ENCODE peak calls at places on chromosomes 13 and 19, in five cellular contexts. G, J, Y, Q and D are unnamed samples.
A peak's percentile ranks its signal among the peaks of the same experiment; 100 is the strongest.

GRCh38 chr19:47228937-47229673 is 1.9 kb downstream of the BBC3 start:
- DNase-seq in G (no peak), J (peak; percentile 42), Y (no peak), Q (peak; percentile 50), D (no peak)

GRCh38 chr19:1133471-1133929 is 29.7 kb downstream of the GPX4 start:
- DNase-seq in G (no peak), J (no peak), Y (no peak), Q (no peak), D (no peak)

GRCh38 chr13:86681223-86681622 is 882.0 kb upstream of the SLITRK6 start:
- DNase-seq in G (no peak), J (no peak), Y (no peak), Q (no peak), D (no peak)

GRCh38 chr19:55322495-55322894 is 2.6 kb downstream of the TMEM150B start:
- DNase-seq in G (no peak), J (peak; percentile 59), Y (no peak), Q (no peak), D (no peak)

GRCh38 chr19:37977992-37978391 is 71.0 kb downstream of the SIPA1L3 start:
- DNase-seq in G (no peak), J (no peak), Y (no peak), Q (peak; percentile 61), D (no peak)

GRCh38 chr13:66612983-66613382 is 617.2 kb downstream of the PCDH9 start:
- DNase-seq in G (no peak), J (no peak), Y (no peak), Q (no peak), D (no peak)

GRCh38 chr13:84446972-84447700 is 564.9 kb upstream of the SLITRK1 start:
- DNase-seq in G (no peak), J (no peak), Y (no peak), Q (peak; percentile 43), D (no peak)

GRCh38 chr13:30020726-30021312 is 170.4 kb upstream of the UBL3 start:
- DNase-seq in G (no peak), J (no peak), Y (no peak), Q (no peak), D (no peak)

GRCh38 chr19:11356676-11357550 is 1.7 kb downstream of the PLPPR2 start:
- DNase-seq in G (no peak), J (no peak), Y (no peak), Q (no peak), D (no peak)

GRCh38 chr13:77779461-77780272 is 82.2 kb downstream of the SLAIN1 start:
- DNase-seq in G (no peak), J (peak; percentile 77), Y (peak; percentile 37), Q (peak; percentile 88), D (no peak)

GRCh38 chr13:79936368-79937136 is 404.4 kb downstream of the SPRY2 start:
- DNase-seq in G (peak; percentile 26), J (peak; percentile 55), Y (no peak), Q (peak; percentile 98), D (no peak)

GRCh38 chr19:1266116-1266817 is 2.9 kb upstream of the CIRBP start:
- DNase-seq in G (peak; percentile 93), J (peak; percentile 96), Y (peak; percentile 87), Q (peak; percentile 83), D (peak; percentile 92)

GRCh38 chr19:42693760-42694350 is 46.4 kb downstream of the PSG3 start:
- DNase-seq in G (no peak), J (no peak), Y (no peak), Q (peak; percentile 32), D (no peak)

GRCh38 chr19:1657632-1658445 is 5.4 kb upstream of the TCF3 start:
- DNase-seq in G (no peak), J (no peak), Y (no peak), Q (no peak), D (no peak)

GRCh38 chr19:11868188-11868587 is 19.4 kb upstream of the ZNF69 start:
- DNase-seq in G (no peak), J (no peak), Y (no peak), Q (peak; percentile 4), D (no peak)

GRCh38 chr19:7665076-7665475 is 3.8 kb upstream of the RETN start:
- DNase-seq in G (no peak), J (no peak), Y (no peak), Q (peak; percentile 84), D (no peak)

GRCh38 chr13:33379597-33379996 is 94.0 kb upstream of the STARD13 start:
- DNase-seq in G (no peak), J (no peak), Y (no peak), Q (no peak), D (no peak)

GRCh38 chr13:29594710-29595379 is 643 bp downstream of the SLC7A1 start:
- DNase-seq in G (peak; percentile 73), J (peak; percentile 77), Y (peak; percentile 75), Q (peak; percentile 54), D (no peak)

GRCh38 chr13:32976046-32976781 is 40.0 kb upstream of the KL start:
- DNase-seq in G (no peak), J (no peak), Y (no peak), Q (no peak), D (no peak)

GRCh38 chr13:77896536-77896935 is 22.1 kb downstream of the EDNRB start:
- DNase-seq in G (peak; percentile 35), J (no peak), Y (peak; percentile 24), Q (peak; percentile 87), D (no peak)

GRCh38 chr19:50357178-50358100 is 8.0 kb downstream of the NAPSA start:
- DNase-seq in G (peak; percentile 76), J (peak; percentile 62), Y (peak; percentile 85), Q (peak; percentile 46), D (no peak)
- H3K27ac ChIP-seq in G (peak overlapping the region; percentile 69), J (no peak overlapping the region), Y (peak overlapping the region; percentile 74), Q (no peak overlapping the region), D (peak overlapping the region; percentile 90)

GRCh38 chr13:112053167-112053743 is 13.7 kb upstream of the SOX1 start:
- DNase-seq in G (no peak), J (no peak), Y (no peak), Q (no peak), D (no peak)
- H3K27ac ChIP-seq in G (no peak overlapping the region), J (no peak overlapping the region), Y (no peak overlapping the region), Q (no peak overlapping the region), D (no peak overlapping the region)

DNA sequence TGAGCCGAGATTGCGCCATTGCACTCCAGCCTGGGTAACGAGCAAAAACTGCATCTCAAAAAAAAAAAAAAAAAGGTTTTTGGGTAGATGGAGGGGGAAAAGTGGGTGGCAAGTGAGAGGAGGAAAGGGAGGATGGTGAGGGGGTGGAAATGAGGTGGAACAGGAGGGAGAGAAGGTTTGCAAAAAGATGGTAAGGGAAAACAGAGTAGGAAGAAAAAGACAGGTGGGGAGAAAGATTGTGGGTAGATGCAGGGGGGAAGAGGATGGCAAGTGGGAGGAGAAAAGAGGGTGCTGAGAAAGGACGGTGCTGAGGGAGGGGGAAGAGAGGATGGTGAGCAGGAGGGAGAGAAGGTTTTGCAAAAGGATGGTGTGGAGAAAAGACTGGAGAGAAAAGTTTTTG is 57.8 kb upstream of the C1QTNF9B start:
- DNase-seq in G (no peak), J (no peak), Y (no peak), Q (no peak), D (no peak)
- H3K27ac ChIP-seq in G (no peak overlapping the region), J (no peak overlapping the region), Y (no peak overlapping the region), Q (no peak overlapping the region), D (no peak overlapping the region)

GRCh38 chr13:73741742-73742141 is 392.5 kb downstream of the KLF12 start:
- DNase-seq in G (no peak), J (no peak), Y (no peak), Q (no peak), D (no peak)
- H3K27ac ChIP-seq in G (no peak overlapping the region), J (no peak overlapping the region), Y (no peak overlapping the region), Q (no peak overlapping the region), D (no peak overlapping the region)

GRCh38 chr19:39411832-39412099 is 703 bp upstream of the PLEKHG2 start:
- DNase-seq in G (peak; percentile 88), J (peak; percentile 95), Y (peak; percentile 92), Q (peak; percentile 96), D (no peak)
- H3K27ac ChIP-seq in G (peak overlapping the region; percentile 98), J (peak overlapping the region; percentile 100), Y (peak overlapping the region; percentile 98), Q (peak overlapping the region; percentile 97), D (peak overlapping the region; percentile 100)

DNA sequence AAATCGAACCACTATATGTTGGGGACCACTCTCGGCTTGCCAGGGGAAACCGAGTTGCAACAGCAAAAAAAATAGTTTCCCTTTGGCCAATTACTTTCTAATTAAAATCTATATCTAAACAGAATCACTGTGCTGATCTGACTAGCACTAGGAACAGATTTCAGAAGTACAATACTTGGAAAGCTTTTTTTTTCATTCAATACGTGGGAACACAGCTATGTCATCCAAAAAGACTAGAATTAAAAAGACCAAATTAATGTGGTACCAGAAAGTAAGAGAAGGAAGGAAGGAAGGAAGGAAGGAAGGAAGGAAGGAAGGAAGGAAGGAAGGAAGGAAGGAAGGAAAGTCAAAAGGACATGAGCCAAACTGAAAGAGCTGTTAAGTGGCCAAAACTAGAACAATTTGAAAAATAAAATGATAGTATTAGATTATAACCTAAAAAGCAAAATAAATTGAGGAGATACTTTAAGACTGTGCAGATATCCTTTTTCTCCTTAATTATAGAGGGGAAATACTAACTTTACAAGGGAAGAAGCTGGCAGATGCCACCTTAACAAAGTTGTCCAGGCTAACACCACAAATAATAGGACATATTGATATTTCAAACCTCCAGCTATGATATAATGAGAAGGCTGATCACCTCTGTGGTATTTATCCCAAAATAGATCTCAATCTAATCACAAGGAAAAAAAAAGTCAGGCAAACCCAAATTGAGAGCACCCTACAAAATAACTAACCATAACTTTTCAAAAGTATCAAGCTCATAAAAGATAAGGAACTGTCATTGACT is 63.9 kb downstream of the DIAPH3 start:
- DNase-seq in G (no peak), J (no peak), Y (no peak), Q (no peak), D (no peak)
- H3K27ac ChIP-seq in G (no peak overlapping the region), J (no peak overlapping the region), Y (no peak overlapping the region), Q (no peak overlapping the region), D (no peak overlapping the region)

GRCh38 chr13:50580684-50581305 is 262.7 kb downstream of the DLEU7 start:
- DNase-seq in G (peak; percentile 34), J (no peak), Y (no peak), Q (peak; percentile 81), D (no peak)
- H3K27ac ChIP-seq in G (peak overlapping the region; percentile 60), J (no peak overlapping the region), Y (no peak overlapping the region), Q (no peak overlapping the region), D (no peak overlapping the region)

GRCh38 chr19:32349724-32350475 is 4.5 kb downstream of the ZNF507 start:
- DNase-seq in G (no peak), J (no peak), Y (no peak), Q (no peak), D (no peak)
- H3K27ac ChIP-seq in G (no peak overlapping the region), J (peak overlapping the region; percentile 5), Y (no peak overlapping the region), Q (no peak overlapping the region), D (no peak overlapping the region)

GRCh38 chr13:110316196-110316595 is 9.1 kb downstream of the COL4A2 start:
- DNase-seq in G (no peak), J (no peak), Y (no peak), Q (no peak), D (no peak)
- H3K27ac ChIP-seq in G (peak overlapping the region; percentile 64), J (no peak overlapping the region), Y (peak overlapping the region; percentile 25), Q (no peak overlapping the region), D (no peak overlapping the region)

GRCh38 chr19:30449673-30450072 is 77.5 kb downstream of the ZNF536 start:
- DNase-seq in G (no peak), J (no peak), Y (no peak), Q (no peak), D (no peak)
- H3K27ac ChIP-seq in G (peak overlapping the region; percentile 42), J (peak overlapping the region; percentile 58), Y (no peak overlapping the region), Q (no peak overlapping the region), D (peak overlapping the region; percentile 2)